ENCODE peak calls at places on chromosomes 16 and 17, in four cellular contexts. I is AG20443, S is NCI-H446, K is choroid plexus epithelial cell. D is an unnamed sample.

GRCh38 chr17:27355419-27355818 is 61.5 kb downstream of the WSB1 start:
- DNase-seq in I (no peak), K (no peak), S (no peak), D (no peak)

GRCh38 chr16:64116151-64116550 is 1005.7 kb downstream of the CDH11 start:
- DNase-seq in S (no peak), I (no peak), K (no peak), D (no peak)

GRCh38 chr17:42179911-42180410 is 981 bp downstream of the KCNH4 start:
- DNase-seq in I (peak), K (peak), S (peak), D (peak)

GRCh38 chr16:2484898-2485508 is 10.1 kb downstream of the TBC1D24 start:
- DNase-seq in I (no peak), S (no peak), K (no peak), D (no peak)

GRCh38 chr17:69961488-69962145 is 113.4 kb upstream of the KCNJ16 start:
- DNase-seq in K (peak), I (no peak), S (no peak), D (no peak)

GRCh38 chr16:3625911-3626732 is 14.7 kb upstream of the SLX4 start:
- DNase-seq in S (no peak), K (peak), I (no peak), D (peak)

GRCh38 chr17:17702821-17703607 is 21.8 kb downstream of the RAI1 start:
- DNase-seq in I (no peak), K (peak), S (no peak), D (no peak)

GRCh38 chr16:47779201-47780016 is 318.3 kb downstream of the PHKB start:
- DNase-seq in S (no peak), I (peak), K (peak), D (peak)

GRCh38 chr16:8426569-8426968 is 163.7 kb downstream of the TMEM114 start:
- DNase-seq in I (no peak), S (no peak), K (no peak), D (no peak)

GRCh38 chr17:6523330-6523729 is 33.0 kb downstream of the PITPNM3 start:
- DNase-seq in S (no peak), I (peak), K (peak), D (peak)

GRCh38 chr17:64115871-64116534 is 13.9 kb downstream of the ERN1 start:
- DNase-seq in S (no peak), K (peak), I (peak), D (peak)

GRCh38 chr16:86984286-86984685 is 332.9 kb downstream of the C16orf95 start:
- DNase-seq in S (no peak), I (no peak), K (no peak), D (no peak)

GRCh38 chr16:67000384-67001158 is 12.2 kb downstream of the CES4A start:
- DNase-seq in K (peak), I (peak), S (no peak), D (peak)

GRCh38 chr17:6452471-6453266 is 8.4 kb downstream of the PIMREG start:
- DNase-seq in K (no peak), I (no peak), S (no peak), D (no peak)

GRCh38 chr17:83173180-83173996 is 94.0 kb downstream of the METRNL start:
- DNase-seq in S (no peak), I (no peak), K (no peak), D (no peak)

GRCh38 chr16:81149614-81150013 is 53.4 kb upstream of the GCSH start:
- DNase-seq in I (no peak), S (no peak), K (no peak), D (no peak)

GRCh38 chr16:54355251-54355650 is 68.7 kb upstream of the IRX3 start:
- DNase-seq in S (no peak), K (peak), I (no peak), D (peak)

GRCh38 chr16:15548482-15548891 is 94.5 kb downstream of the MARF1 start:
- DNase-seq in I (no peak), S (no peak), K (peak), D (no peak)

GRCh38 chr17:29251184-29251583 is 4.5 kb downstream of the CRYBA1 start:
- DNase-seq in K (no peak), I (no peak), S (no peak), D (no peak)

GRCh38 chr16:51359141-51359960 is 208.3 kb upstream of the SALL1 start:
- DNase-seq in I (peak), K (no peak), S (no peak), D (no peak)

GRCh38 chr17:37802712-37803416 is 58.0 kb upstream of the HNF1B start:
- DNase-seq in S (no peak), I (peak), K (peak), D (peak)

GRCh38 chr17:66551839-66552238 is 249.4 kb downstream of the PRKCA start:
- DNase-seq in K (no peak), S (no peak), I (no peak), D (no peak)

GRCh38 chr16:88810166-88810867 is 1.4 kb downstream of the APRT start:
- DNase-seq in K (no peak), I (no peak), S (no peak), D (no peak)

GRCh38 chr16:86965840-86966239 is 351.4 kb downstream of the C16orf95 start:
- DNase-seq in K (no peak), S (no peak), I (no peak), D (no peak)

GRCh38 chr17:7060165-7060890 is 16.4 kb upstream of the SLC16A11 start:
- DNase-seq in K (peak), S (no peak), I (no peak), D (peak)

GRCh38 chr17:19346351-19347255 is 15.9 kb downstream of the B9D1 start:
- DNase-seq in I (peak), K (peak), S (peak), D (peak)

D was measured in fibroblast of pulmonary artery.